ENCODE peak calls at places on chromosomes 13 and 19, in five cellular contexts. H is retina, X is breast epithelium, M is nucleus accumbens, L is lung. O is an unnamed sample.

GRCh38 chr19:3335431-3336350 is 30.7 kb upstream of the NFIC start:
- DNase-seq in M (no peak), H (no peak), L (no peak), X (no peak), O (no peak)

GRCh38 chr13:87084192-87084591 is 587.0 kb upstream of the SLITRK5 start:
- DNase-seq in M (no peak), X (no peak), L (no peak), H (no peak), O (no peak)

GRCh38 chr13:79194272-79194671 is 211.8 kb downstream of the RBM26 start:
- DNase-seq in M (no peak), X (no peak), L (no peak), H (no peak), O (no peak)

GRCh38 chr19:45130888-45131615 is 29.7 kb downstream of the NKPD1 start:
- DNase-seq in M (no peak), X (no peak), H (no peak), L (no peak), O (no peak)

GRCh38 chr13:62846302-62846701 is 1430.7 kb upstream of the PCDH20 start:
- DNase-seq in L (no peak), M (no peak), H (no peak), X (no peak), O (no peak)

GRCh38 chr13:65914707-65915106 is 1315.4 kb downstream of the PCDH9 start:
- DNase-seq in X (no peak), L (no peak), M (no peak), H (no peak), O (no peak)

GRCh38 chr13:59472134-59472533 is 691.6 kb downstream of the DIAPH3 start:
- DNase-seq in H (no peak), M (no peak), L (no peak), X (no peak), O (no peak)

GRCh38 chr19:1153891-1154730 is 20.0 kb downstream of the SBNO2 start:
- DNase-seq in L (no peak), H (no peak), M (no peak), X (no peak), O (no peak)

GRCh38 chr19:5288347-5288739 is 52.3 kb downstream of the PTPRS start:
- DNase-seq in X (no peak), M (no peak), H (no peak), L (no peak), O (no peak)

GRCh38 chr13:74274946-74275345 is 140.7 kb upstream of the KLF12 start:
- DNase-seq in X (no peak), L (no peak), H (no peak), M (no peak), O (no peak)

GRCh38 chr19:17406039-17406886 is 833 bp upstream of the BST2 start:
- DNase-seq in X (no peak), L (no peak), H (no peak), M (no peak), O (no peak)

GRCh38 chr19:35013820-35014754 is 14.0 kb downstream of the GRAMD1A start:
- DNase-seq in X (no peak), M (no peak), L (no peak), H (no peak), O (no peak)

GRCh38 chr19:19531951-19532805 is 3.5 kb downstream of the YJEFN3 start:
- DNase-seq in X (peak; percentile 84), H (peak; percentile 91), L (peak; percentile 79), M (peak; percentile 58), O (peak; percentile 44)

GRCh38 chr13:21022694-21023325 is 38.6 kb downstream of the LATS2 start:
- DNase-seq in X (no peak), H (no peak), M (no peak), L (no peak), O (no peak)

GRCh38 chr19:45505151-45505995 is 1.9 kb upstream of the VASP start:
- DNase-seq in M (no peak), H (no peak), X (no peak), L (no peak), O (no peak)

GRCh38 chr19:10289167-10289835 is 451 bp upstream of the ICAM5 start:
- DNase-seq in X (no peak), L (peak; percentile 72), M (no peak), H (peak; percentile 62), O (no peak)

GRCh38 chr13:77506874-77507273 is 28.6 kb upstream of the SCEL start:
- DNase-seq in M (no peak), L (no peak), H (no peak), X (no peak), O (no peak)

GRCh38 chr13:21668665-21669599 is 1.9 kb upstream of the FGF9 start:
- DNase-seq in H (peak; percentile 88), X (no peak), L (no peak), M (no peak), O (no peak)

GRCh38 chr19:10045371-10045770 is 32.1 kb downstream of the RDH8 start:
- DNase-seq in H (no peak), M (no peak), L (no peak), X (no peak), O (no peak)

GRCh38 chr19:27774337-27774736 is 1438.6 kb downstream of the UQCRFS1 start:
- DNase-seq in M (no peak), H (no peak), L (no peak), X (no peak), O (no peak)

GRCh38 chr19:49338691-49339363 is 3.6 kb downstream of the CD37 start:
- DNase-seq in M (no peak), H (peak; percentile 52), L (peak; percentile 93), X (peak; percentile 85), O (no peak)